ENCODE peak calls at places on chromosomes 1 and 21, in four cellular contexts. One of them, this sample, is unnamed.

GRCh38 chr1:1208713-1209433 is 2.5 kb upstream of the TNFRSF18 start:
- DNase-seq in trophoblast cell: no peak
- DNase-seq in mesenchymal stem cell: no peak
- DNase-seq in neuronal stem cell: no peak
- DNase-seq in this sample: peak; percentile 30

GRCh38 chr1:243924588-243925349 is 74.7 kb upstream of the AKT3 start:
- DNase-seq in trophoblast cell: peak; percentile 92
- DNase-seq in mesenchymal stem cell: peak; percentile 72
- DNase-seq in neuronal stem cell: no peak
- DNase-seq in this sample: no peak

GRCh38 chr1:29508458-29509107 is 272.3 kb downstream of the PTPRU start:
- DNase-seq in neuronal stem cell: no peak
- DNase-seq in mesenchymal stem cell: no peak
- DNase-seq in trophoblast cell: no peak
- DNase-seq in this sample: no peak

GRCh38 chr1:160579216-160579701 is at the start of gene CD84:
- DNase-seq in mesenchymal stem cell: no peak
- DNase-seq in trophoblast cell: no peak
- DNase-seq in neuronal stem cell: no peak
- DNase-seq in this sample: no peak

GRCh38 chr1:164699815-164700491 is 141.0 kb downstream of the PBX1 start:
- DNase-seq in mesenchymal stem cell: no peak
- DNase-seq in neuronal stem cell: no peak
- DNase-seq in trophoblast cell: no peak
- DNase-seq in this sample: no peak

GRCh38 chr1:116666747-116667576 is 571 bp downstream of the IGSF3 start:
- DNase-seq in trophoblast cell: peak; percentile 52
- DNase-seq in mesenchymal stem cell: no peak
- DNase-seq in neuronal stem cell: peak; percentile 24
- DNase-seq in this sample: no peak

GRCh38 chr21:31173881-31174555 is 135.7 kb upstream of the KRTAP19-8 start:
- DNase-seq in trophoblast cell: no peak
- DNase-seq in mesenchymal stem cell: peak; percentile 60
- DNase-seq in neuronal stem cell: no peak
- DNase-seq in this sample: no peak

GRCh38 chr1:16275591-16275990 is 38.6 kb upstream of the CPLANE2 start:
- DNase-seq in mesenchymal stem cell: no peak
- DNase-seq in neuronal stem cell: no peak
- DNase-seq in trophoblast cell: no peak
- DNase-seq in this sample: no peak

GRCh38 chr1:26724118-26724517 is 28.3 kb downstream of the ARID1A start:
- DNase-seq in neuronal stem cell: no peak
- DNase-seq in mesenchymal stem cell: no peak
- DNase-seq in trophoblast cell: no peak
- DNase-seq in this sample: no peak

GRCh38 chr1:171902527-171902926 is 61.2 kb downstream of the DNM3 start:
- DNase-seq in mesenchymal stem cell: no peak
- DNase-seq in neuronal stem cell: no peak
- DNase-seq in trophoblast cell: peak; percentile 49
- DNase-seq in this sample: no peak

GRCh38 chr1:106924360-106924759 is 132.1 kb upstream of the PRMT6 start:
- DNase-seq in trophoblast cell: no peak
- DNase-seq in neuronal stem cell: peak; percentile 37
- DNase-seq in mesenchymal stem cell: no peak
- DNase-seq in this sample: peak; percentile 33

GRCh38 chr1:160206421-160207117 is 1.4 kb downstream of the PEA15 start:
- DNase-seq in neuronal stem cell: peak; percentile 30
- DNase-seq in trophoblast cell: peak; percentile 77
- DNase-seq in mesenchymal stem cell: peak; percentile 90
- DNase-seq in this sample: peak; percentile 90

GRCh38 chr21:14581902-14582457 is 35.9 kb upstream of the SAMSN1 start:
- DNase-seq in neuronal stem cell: no peak
- DNase-seq in mesenchymal stem cell: peak; percentile 13
- DNase-seq in trophoblast cell: peak; percentile 58
- DNase-seq in this sample: no peak

GRCh38 chr1:62637392-62638105 is 40.2 kb downstream of the ANGPTL3 start:
- DNase-seq in mesenchymal stem cell: no peak
- DNase-seq in neuronal stem cell: no peak
- DNase-seq in trophoblast cell: no peak
- DNase-seq in this sample: no peak

DNA sequence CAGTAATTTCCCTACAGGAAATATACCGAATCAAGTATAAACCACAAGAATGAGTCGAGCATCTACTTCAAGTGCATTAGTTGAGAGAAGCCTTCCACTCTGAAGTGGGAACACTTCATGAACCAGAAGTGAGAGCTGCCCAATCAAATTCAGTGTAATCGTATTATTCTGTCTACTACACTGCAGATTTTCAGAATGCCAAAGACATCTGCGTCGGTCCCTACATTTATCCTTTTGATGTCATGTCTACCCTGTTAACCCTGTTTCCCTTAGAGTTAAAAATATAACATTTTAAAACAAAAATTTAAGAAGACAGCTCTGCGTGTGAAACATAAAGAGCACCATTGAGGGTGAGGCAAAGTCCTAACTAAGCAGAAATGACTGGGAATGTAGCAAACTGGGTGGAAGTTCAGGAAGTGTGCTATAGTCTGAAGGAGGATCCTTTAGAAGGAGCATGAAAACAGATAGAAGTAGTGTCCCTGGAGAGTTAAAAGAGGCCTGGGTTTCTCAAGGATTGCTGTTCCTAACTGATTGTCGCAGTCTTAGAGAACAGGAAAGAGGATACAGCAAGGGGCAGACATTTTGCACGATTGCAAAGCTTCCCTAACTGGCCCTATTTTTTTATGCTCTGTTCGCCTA is 291.2 kb downstream of the PTPRC start:
- DNase-seq in trophoblast cell: peak; percentile 34
- DNase-seq in neuronal stem cell: no peak
- DNase-seq in mesenchymal stem cell: peak; percentile 78
- DNase-seq in this sample: peak; percentile 31
- H3K4ac ChIP-seq in trophoblast cell: no peak overlapping the region
- H3K4ac ChIP-seq in neuronal stem cell: no peak overlapping the region
- H3K4ac ChIP-seq in mesenchymal stem cell: no peak overlapping the region
- H3K4ac ChIP-seq in this sample: peak overlapping the region; percentile 47

GRCh38 chr1:54327386-54328116 is 78.6 kb downstream of the SSBP3 start:
- DNase-seq in mesenchymal stem cell: peak; percentile 69
- DNase-seq in trophoblast cell: peak; percentile 53
- DNase-seq in neuronal stem cell: no peak
- DNase-seq in this sample: peak; percentile 63
- H3K4me3 ChIP-seq in mesenchymal stem cell: no peak overlapping the region
- H3K4me3 ChIP-seq in trophoblast cell: no peak overlapping the region
- H3K4me3 ChIP-seq in neuronal stem cell: no peak overlapping the region
- H3K4me3 ChIP-seq in this sample: no peak overlapping the region

GRCh38 chr1:42335809-42336518 is 929 bp upstream of the FOXJ3 start:
- DNase-seq in trophoblast cell: peak; percentile 99
- DNase-seq in neuronal stem cell: no peak
- DNase-seq in mesenchymal stem cell: peak; percentile 69
- DNase-seq in this sample: peak; percentile 45
- H3K4ac ChIP-seq in trophoblast cell: peak overlapping the region; percentile 41
- H3K4ac ChIP-seq in neuronal stem cell: no peak overlapping the region
- H3K4ac ChIP-seq in mesenchymal stem cell: no peak overlapping the region
- H3K4ac ChIP-seq in this sample: peak overlapping the region; percentile 96

GRCh38 chr1:53737648-53738204 is 1.2 kb downstream of the GLIS1 start:
- DNase-seq in trophoblast cell: peak; percentile 5
- DNase-seq in mesenchymal stem cell: no peak
- DNase-seq in neuronal stem cell: no peak
- DNase-seq in this sample: no peak
- H3K4me3 ChIP-seq in trophoblast cell: peak overlapping the region; percentile 5
- H3K4me3 ChIP-seq in mesenchymal stem cell: peak overlapping the region; percentile 95
- H3K4me3 ChIP-seq in neuronal stem cell: no peak overlapping the region
- H3K4me3 ChIP-seq in this sample: peak overlapping the region; percentile 66